ENCODE peak calls at places on chromosomes 13 and 19, in five cellular contexts. G is activated CD8-positive, alpha-beta memory T cell treated with anti-CD3 and anti-CD28 coated beads for 48 hours; E is GF-D8; C is H4; M is T-helper 17 cell. K is an unnamed sample.

GRCh38 chr13:50783940-50784339 is 59.6 kb downstream of the DLEU7 start:
- DNase-seq in G (no peak), E (no peak), C (no peak), M (no peak), K (no peak)

GRCh38 chr19:45667620-45668341 is at the start of gene GIPR:
- DNase-seq in G (peak), E (no peak), C (peak), M (peak), K (peak)

GRCh38 chr19:29831041-29831548 is 19.3 kb downstream of the CCNE1 start:
- DNase-seq in G (no peak), E (no peak), C (no peak), M (peak), K (no peak)

GRCh38 chr13:20191311-20191901 is 1.3 kb downstream of the GJB2 start:
- DNase-seq in G (no peak), E (peak), C (no peak), M (no peak), K (no peak)

GRCh38 chr19:55070755-55071502 is 4.7 kb upstream of the EPS8L1 start:
- DNase-seq in G (no peak), E (no peak), C (peak), M (no peak), K (peak)

GRCh38 chr19:7427944-7428343 is 60.9 kb downstream of the PEX11G start:
- DNase-seq in G (no peak), E (no peak), C (no peak), M (no peak), K (no peak)

GRCh38 chr19:5372572-5373200 is 32.1 kb upstream of the PTPRS start:
- DNase-seq in G (no peak), E (no peak), C (no peak), M (no peak), K (no peak)

GRCh38 chr13:27339299-27339698 is 68.7 kb downstream of the RASL11A start:
- DNase-seq in G (no peak), E (no peak), C (no peak), M (no peak), K (no peak)

GRCh38 chr19:3375221-3376088 is 9.1 kb downstream of the NFIC start:
- DNase-seq in G (no peak), E (no peak), C (no peak), M (no peak), K (no peak)

GRCh38 chr19:42159942-42160341 is 27.7 kb upstream of the POU2F2 start:
- DNase-seq in G (no peak), E (no peak), C (no peak), M (no peak), K (no peak)

GRCh38 chr19:3275068-3275582 is 50.7 kb downstream of the CELF5 start:
- DNase-seq in G (peak), E (no peak), C (peak), M (no peak), K (no peak)

GRCh38 chr19:16588089-16588823 is 16.0 kb upstream of the SLC35E1 start:
- DNase-seq in G (no peak), E (peak), C (no peak), M (no peak), K (peak)

GRCh38 chr19:49422407-49423277 is 599 bp downstream of the PTH2 start:
- DNase-seq in G (no peak), E (no peak), C (no peak), M (peak), K (no peak)

GRCh38 chr19:18428837-18429674 is 8.9 kb downstream of the ISYNA1 start:
- DNase-seq in G (no peak), E (no peak), C (peak), M (peak), K (peak)

GRCh38 chr19:6063576-6063961 is 46.7 kb downstream of the RFX2 start:
- DNase-seq in G (no peak), E (no peak), C (no peak), M (no peak), K (no peak)

GRCh38 chr19:53004242-53004641 is 9.5 kb upstream of the ERVV-1 start:
- DNase-seq in G (no peak), E (no peak), C (peak), M (no peak), K (no peak)

GRCh38 chr19:34145741-34146202 is 26.5 kb upstream of the LSM14A start:
- DNase-seq in G (no peak), E (no peak), C (peak), M (peak), K (no peak)

GRCh38 chr13:94057618-94058017 is 421.9 kb downstream of the DCT start:
- DNase-seq in G (no peak), E (no peak), C (no peak), M (no peak), K (no peak)

GRCh38 chr13:43614063-43614462 is 172.7 kb downstream of the ENOX1 start:
- DNase-seq in G (no peak), E (no peak), C (no peak), M (no peak), K (no peak)

GRCh38 chr13:102721800-102722231 is 27.0 kb upstream of the METTL21C start:
- DNase-seq in G (no peak), E (no peak), C (no peak), M (no peak), K (no peak)

K was measured in left lung.